ENCODE peak calls at places on chromosomes 1 and 21, in four cellular contexts. One of them, this sample, is unnamed.

GRCh38 chr1:205588691-205589445 is 42.9 kb downstream of the ELK4 start:
- DNase-seq in lower lobe of right lung: no peak
- DNase-seq in omental fat pad: no peak
- DNase-seq in body of pancreas: peak; percentile 47
- DNase-seq in this sample: no peak

GRCh38 chr1:76576876-76577817 is 290.1 kb upstream of the ST6GALNAC5 start:
- DNase-seq in lower lobe of right lung: no peak
- DNase-seq in omental fat pad: no peak
- DNase-seq in body of pancreas: no peak
- DNase-seq in this sample: no peak

GRCh38 chr1:216576246-216576645 is 147.0 kb downstream of the ESRRG start:
- DNase-seq in lower lobe of right lung: no peak
- DNase-seq in omental fat pad: no peak
- DNase-seq in body of pancreas: no peak
- DNase-seq in this sample: no peak

GRCh38 chr1:207077470-207078377 is 10.9 kb upstream of the C4BPB start:
- DNase-seq in lower lobe of right lung: no peak
- DNase-seq in omental fat pad: no peak
- DNase-seq in body of pancreas: peak; percentile 68
- DNase-seq in this sample: no peak

GRCh38 chr1:118788372-118788955 is 199.7 kb downstream of the TBX15 start:
- DNase-seq in lower lobe of right lung: no peak
- DNase-seq in omental fat pad: no peak
- DNase-seq in body of pancreas: no peak
- DNase-seq in this sample: no peak

GRCh38 chr1:198680174-198680871 is 41.5 kb downstream of the PTPRC start:
- DNase-seq in lower lobe of right lung: no peak
- DNase-seq in omental fat pad: no peak
- DNase-seq in body of pancreas: no peak
- DNase-seq in this sample: no peak

GRCh38 chr1:231240531-231240882 is 505 bp upstream of the GNPAT start:
- DNase-seq in lower lobe of right lung: no peak
- DNase-seq in omental fat pad: no peak
- DNase-seq in body of pancreas: no peak
- DNase-seq in this sample: peak; percentile 40

GRCh38 chr1:36400825-36401601 is 3.3 kb upstream of the LSM10 start:
- DNase-seq in lower lobe of right lung: peak; percentile 92
- DNase-seq in omental fat pad: no peak
- DNase-seq in body of pancreas: peak; percentile 47
- DNase-seq in this sample: peak; percentile 60

GRCh38 chr1:223834660-223835263 is 11.0 kb downstream of the TP53BP2 start:
- DNase-seq in lower lobe of right lung: no peak
- DNase-seq in omental fat pad: no peak
- DNase-seq in body of pancreas: no peak
- DNase-seq in this sample: no peak

GRCh38 chr1:205582046-205582445 is 49.8 kb downstream of the ELK4 start:
- DNase-seq in lower lobe of right lung: no peak
- DNase-seq in omental fat pad: no peak
- DNase-seq in body of pancreas: no peak
- DNase-seq in this sample: no peak

GRCh38 chr1:33768106-33768505 is 95.8 kb upstream of the HMGB4 start:
- DNase-seq in lower lobe of right lung: no peak
- DNase-seq in omental fat pad: no peak
- DNase-seq in body of pancreas: no peak
- DNase-seq in this sample: no peak

GRCh38 chr1:55217226-55217996 is 2.2 kb upstream of the USP24 start:
- DNase-seq in lower lobe of right lung: no peak
- DNase-seq in omental fat pad: no peak
- DNase-seq in body of pancreas: no peak
- DNase-seq in this sample: no peak

GRCh38 chr1:201888282-201889033 is at the start of gene SHISA4:
- DNase-seq in lower lobe of right lung: peak; percentile 88
- DNase-seq in omental fat pad: no peak
- DNase-seq in body of pancreas: peak; percentile 89
- DNase-seq in this sample: no peak

GRCh38 chr21:35616090-35616489 is 444.2 kb downstream of the SETD4 start:
- DNase-seq in lower lobe of right lung: no peak
- DNase-seq in omental fat pad: no peak
- DNase-seq in body of pancreas: no peak
- DNase-seq in this sample: no peak

GRCh38 chr1:41354956-41355355 is 6.3 kb upstream of the FOXO6 start:
- DNase-seq in lower lobe of right lung: no peak
- DNase-seq in omental fat pad: no peak
- DNase-seq in body of pancreas: no peak
- DNase-seq in this sample: no peak

GRCh38 chr1:12112711-12113161 is 49.6 kb downstream of the TNFRSF8 start:
- DNase-seq in lower lobe of right lung: no peak
- DNase-seq in omental fat pad: no peak
- DNase-seq in body of pancreas: no peak
- DNase-seq in this sample: no peak

GRCh38 chr1:226995966-226996332 is 55.9 kb downstream of the COQ8A start:
- DNase-seq in lower lobe of right lung: no peak
- DNase-seq in omental fat pad: no peak
- DNase-seq in body of pancreas: no peak
- DNase-seq in this sample: no peak

GRCh38 chr1:184691719-184692324 is 62.8 kb downstream of the EDEM3 start:
- DNase-seq in lower lobe of right lung: no peak
- DNase-seq in omental fat pad: no peak
- DNase-seq in body of pancreas: no peak
- DNase-seq in this sample: no peak

GRCh38 chr1:5990913-5991783 is 1.1 kb downstream of the NPHP4 start:
- DNase-seq in lower lobe of right lung: peak; percentile 66
- DNase-seq in omental fat pad: no peak
- DNase-seq in body of pancreas: peak; percentile 53
- DNase-seq in this sample: no peak

GRCh38 chr1:4586611-4587010 is 67.8 kb upstream of the AJAP1 start:
- DNase-seq in lower lobe of right lung: no peak
- DNase-seq in omental fat pad: no peak
- DNase-seq in body of pancreas: no peak
- DNase-seq in this sample: no peak

GRCh38 chr1:163655565-163655964 is 333.8 kb downstream of the NUF2 start:
- DNase-seq in lower lobe of right lung: no peak
- DNase-seq in omental fat pad: no peak
- DNase-seq in body of pancreas: no peak
- DNase-seq in this sample: no peak

GRCh38 chr1:39134768-39135333 is 69.6 kb upstream of the MACF1 start:
- DNase-seq in lower lobe of right lung: no peak
- DNase-seq in omental fat pad: no peak
- DNase-seq in body of pancreas: no peak
- DNase-seq in this sample: no peak

GRCh38 chr1:231776006-231776707 is 149.6 kb downstream of the DISC1 start:
- DNase-seq in lower lobe of right lung: no peak
- DNase-seq in omental fat pad: no peak
- DNase-seq in body of pancreas: no peak
- DNase-seq in this sample: no peak

GRCh38 chr1:203861379-203862184 is at the start of gene SNRPE:
- DNase-seq in lower lobe of right lung: peak; percentile 95
- DNase-seq in omental fat pad: peak; percentile 79
- DNase-seq in body of pancreas: peak; percentile 96
- DNase-seq in this sample: peak; percentile 89

DNA sequence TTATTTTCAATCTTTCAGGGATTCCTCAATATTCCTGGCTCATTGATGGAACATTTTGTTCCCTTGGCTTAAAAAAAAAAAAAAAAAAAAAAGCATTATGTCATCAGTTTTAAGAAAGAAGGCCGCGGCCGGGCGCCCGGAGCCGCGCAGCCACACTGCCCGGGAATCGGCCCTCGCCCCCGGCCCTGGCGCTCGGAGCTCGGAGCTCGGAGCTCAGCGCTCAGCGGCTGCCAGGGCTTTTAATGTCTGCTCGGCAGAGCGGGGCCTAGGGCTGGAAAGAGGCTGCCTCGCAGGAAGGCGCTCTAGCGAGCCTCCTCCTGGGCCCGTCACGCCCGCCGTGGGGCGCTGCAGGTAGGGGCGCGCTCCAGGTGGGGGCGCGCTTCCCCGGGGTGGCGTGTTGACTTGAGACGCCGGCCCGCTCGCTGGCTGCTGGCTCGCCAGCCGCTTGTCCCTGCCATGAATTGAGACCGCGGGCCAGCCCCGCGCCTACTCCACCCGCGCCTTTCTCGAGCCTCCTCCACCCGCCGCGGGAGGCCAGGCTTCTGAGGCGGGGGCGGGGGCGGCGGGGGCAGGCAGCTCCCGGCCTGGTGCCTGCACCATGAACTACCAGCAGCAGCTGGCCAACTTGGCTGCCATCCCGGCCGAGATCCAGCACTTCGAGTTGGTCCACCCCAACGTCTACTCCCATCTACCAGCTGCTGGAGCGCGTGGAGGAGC is 5.4 kb upstream of the TDRD5 start:
- DNase-seq in lower lobe of right lung: peak; percentile 56
- DNase-seq in omental fat pad: no peak
- DNase-seq in body of pancreas: peak; percentile 90
- DNase-seq in this sample: no peak
- TF ChIP-seq CTCF in lower lobe of right lung: peak; percentile 29
- TF ChIP-seq CTCF in omental fat pad: no peak
- TF ChIP-seq CTCF in body of pancreas: peak; percentile 69
- TF ChIP-seq CTCF in this sample: peak; percentile 58

GRCh38 chr1:173554089-173554488 is 48.8 kb downstream of the SLC9C2 start:
- DNase-seq in lower lobe of right lung: no peak
- DNase-seq in omental fat pad: no peak
- DNase-seq in body of pancreas: no peak
- DNase-seq in this sample: no peak
- TF ChIP-seq CTCF in lower lobe of right lung: no peak
- TF ChIP-seq CTCF in omental fat pad: no peak
- TF ChIP-seq CTCF in body of pancreas: no peak
- TF ChIP-seq CTCF in this sample: no peak

GRCh38 chr1:180728472-180729106 is 96.8 kb downstream of the XPR1 start:
- DNase-seq in lower lobe of right lung: no peak
- DNase-seq in omental fat pad: no peak
- DNase-seq in body of pancreas: no peak
- DNase-seq in this sample: no peak
- TF ChIP-seq CTCF in lower lobe of right lung: no peak
- TF ChIP-seq CTCF in omental fat pad: no peak
- TF ChIP-seq CTCF in body of pancreas: no peak
- TF ChIP-seq CTCF in this sample: no peak

GRCh38 chr1:23530750-23531651 is at the start of gene E2F2:
- DNase-seq in lower lobe of right lung: peak; percentile 90
- DNase-seq in omental fat pad: peak; percentile 51
- DNase-seq in body of pancreas: peak; percentile 91
- DNase-seq in this sample: peak; percentile 79
- TF ChIP-seq CTCF in lower lobe of right lung: peak; percentile 31
- TF ChIP-seq CTCF in omental fat pad: no peak
- TF ChIP-seq CTCF in body of pancreas: no peak
- TF ChIP-seq CTCF in this sample: no peak

DNA sequence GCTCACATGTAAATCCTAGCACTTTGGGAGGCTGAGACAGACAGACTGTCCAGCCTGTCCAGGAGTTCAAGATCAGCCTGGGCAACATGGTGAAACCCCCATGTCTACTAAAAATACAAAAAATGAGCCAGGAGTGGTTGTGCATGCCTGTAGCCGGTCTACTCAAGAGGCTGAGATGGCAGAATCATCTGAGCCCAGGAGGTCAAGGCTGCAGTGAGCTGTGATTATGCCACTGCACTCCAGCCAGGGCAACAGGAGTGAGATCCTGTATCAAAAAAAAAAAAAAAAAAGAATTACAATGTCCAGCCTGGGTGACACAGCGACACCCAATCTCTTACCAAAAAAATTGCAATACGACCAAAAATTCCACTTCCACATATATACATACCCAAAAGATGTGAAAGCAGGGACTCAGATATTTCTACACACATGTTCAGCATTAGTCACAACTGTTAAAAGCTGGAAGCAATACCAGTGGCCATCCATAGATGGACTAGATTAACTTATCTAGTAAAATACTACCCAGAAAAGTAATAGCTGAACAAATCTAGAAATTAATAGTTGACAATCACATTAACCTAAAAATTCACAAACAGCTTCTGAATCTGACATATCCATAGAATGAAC is 49.2 kb downstream of the ASH1L start:
- DNase-seq in lower lobe of right lung: no peak
- DNase-seq in omental fat pad: no peak
- DNase-seq in body of pancreas: no peak
- DNase-seq in this sample: no peak
- TF ChIP-seq CTCF in lower lobe of right lung: no peak
- TF ChIP-seq CTCF in omental fat pad: no peak
- TF ChIP-seq CTCF in body of pancreas: no peak
- TF ChIP-seq CTCF in this sample: no peak

GRCh38 chr1:214341918-214342317 is 61.0 kb downstream of the SMYD2 start:
- DNase-seq in lower lobe of right lung: no peak
- DNase-seq in omental fat pad: no peak
- DNase-seq in body of pancreas: no peak
- DNase-seq in this sample: no peak
- TF ChIP-seq CTCF in lower lobe of right lung: no peak
- TF ChIP-seq CTCF in omental fat pad: no peak
- TF ChIP-seq CTCF in body of pancreas: no peak
- TF ChIP-seq CTCF in this sample: no peak

DNA sequence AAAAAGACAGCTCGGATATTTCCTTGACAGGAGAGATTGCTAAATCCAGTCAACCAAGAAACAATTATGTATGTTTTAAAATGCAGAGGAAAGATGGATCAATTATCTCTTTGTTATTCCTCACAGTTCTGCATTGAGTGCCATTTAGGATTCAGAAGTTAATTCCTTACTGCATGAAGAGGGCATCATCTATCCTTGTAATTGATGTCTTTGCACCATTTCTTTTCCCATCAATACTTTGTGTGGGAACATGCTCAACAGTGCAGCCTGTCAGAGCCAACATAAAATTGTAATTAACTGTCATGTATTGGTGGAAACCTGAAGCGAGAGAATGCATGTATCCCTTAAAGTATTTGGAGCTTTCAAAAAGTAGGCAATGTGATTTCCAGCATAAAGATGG is 222.5 kb upstream of the ZP4 start:
- DNase-seq in lower lobe of right lung: no peak
- DNase-seq in omental fat pad: no peak
- DNase-seq in body of pancreas: no peak
- DNase-seq in this sample: no peak
- TF ChIP-seq CTCF in lower lobe of right lung: no peak
- TF ChIP-seq CTCF in omental fat pad: no peak
- TF ChIP-seq CTCF in body of pancreas: no peak
- TF ChIP-seq CTCF in this sample: no peak

This sample was measured in mesothelial cell of epicardium.